ENCODE peak calls at places on chromosomes 3 and 15, in four cellular contexts. B is A549, G is K562, Q is HepG2. H is an unnamed sample.

GRCh38 chr3:128685001-128685726 is 34.5 kb upstream of the RPN1 start:
- DNase-seq in B (no peak), G (no peak), Q (no peak), H (no peak)

GRCh38 chr15:98444067-98444600 is 204.2 kb upstream of the IGF1R start:
- DNase-seq in B (no peak), G (no peak), Q (no peak), H (no peak)

GRCh38 chr3:10702961-10703740 is 112.9 kb upstream of the SLC6A11 start:
- DNase-seq in G (peak; percentile 64), Q (no peak), B (peak; percentile 31), H (no peak)

GRCh38 chr3:183427206-183428139 is 946 bp downstream of the MCF2L2 start:
- DNase-seq in B (no peak), Q (no peak), G (no peak), H (no peak)

GRCh38 chr3:132433121-132433520 is 15.8 kb downstream of the DNAJC13 start:
- DNase-seq in G (no peak), Q (no peak), B (no peak), H (no peak)

GRCh38 chr3:43497905-43498365 is 123.9 kb downstream of the ANO10 start:
- DNase-seq in B (no peak), G (no peak), Q (no peak), H (no peak)

GRCh38 chr3:156639414-156640023 is 34.9 kb upstream of the TIPARP start:
- DNase-seq in B (no peak), Q (no peak), G (no peak), H (no peak)

GRCh38 chr3:169034401-169034800 is 629.1 kb downstream of the MECOM start:
- DNase-seq in Q (no peak), B (no peak), G (no peak), H (no peak)

GRCh38 chr3:177928156-177928555 is 608.1 kb upstream of the KCNMB2 start:
- DNase-seq in G (no peak), B (peak; percentile 34), Q (no peak), H (no peak)

GRCh38 chr15:89494941-89495637 is 1.3 kb downstream of the RHCG start:
- DNase-seq in Q (no peak), B (peak; percentile 39), G (peak; percentile 63), H (no peak)

GRCh38 chr15:69451951-69452701 is 492 bp upstream of the RPLP1 start:
- DNase-seq in G (peak; percentile 78), B (no peak), Q (peak; percentile 92), H (no peak)

GRCh38 chr15:89492111-89492641 is 4.2 kb downstream of the RHCG start:
- DNase-seq in Q (no peak), G (peak; percentile 13), B (peak; percentile 73), H (no peak)

GRCh38 chr3:119316313-119316670 is 22.1 kb downstream of the ARHGAP31 start:
- DNase-seq in Q (no peak), B (no peak), G (no peak), H (no peak)

GRCh38 chr3:131218196-131218595 is 163.4 kb upstream of the NUDT16 start:
- DNase-seq in B (no peak), Q (no peak), G (no peak), H (no peak)

GRCh38 chr3:71702131-71703024 is 22.8 kb downstream of the EIF4E3 start:
- DNase-seq in Q (no peak), G (no peak), B (no peak), H (no peak)

GRCh38 chr15:44035781-44036699 is 159.0 kb downstream of the FRMD5 start:
- DNase-seq in Q (no peak), B (no peak), G (no peak), H (no peak)
- TF ChIP-seq POLR2AphosphoS2 in Q (no peak), B (no peak), G (no peak), H (no peak)

GRCh38 chr3:37050242-37050641 is 56.9 kb downstream of the MLH1 start:
- DNase-seq in B (no peak), Q (no peak), G (no peak), H (no peak)
- TF ChIP-seq POLR2AphosphoS2 in B (no peak), Q (no peak), G (no peak), H (no peak)

GRCh38 chr15:41774062-41774872 is at the start of gene MAPKBP1:
- DNase-seq in G (peak; percentile 98), Q (peak; percentile 95), B (peak; percentile 89), H (peak; percentile 96)
- TF ChIP-seq POLR2AphosphoS2 in G (peak; percentile 48), Q (peak; percentile 26), B (no peak), H (peak; percentile 92)

GRCh38 chr3:191383104-191383503 is 52.8 kb upstream of the UTS2B start:
- DNase-seq in B (no peak), G (no peak), Q (no peak), H (no peak)
- TF ChIP-seq POLR2AphosphoS2 in B (no peak), G (no peak), Q (no peak), H (no peak)

GRCh38 chr15:25860885-25861866 is 2.0 kb downstream of the ATP10A start:
- DNase-seq in G (no peak), Q (no peak), B (no peak), H (no peak)

GRCh38 chr15:25863067-25863967 is at the start of gene ATP10A:
- DNase-seq in B (no peak), Q (no peak), G (no peak), H (no peak)

GRCh38 chr15:25862087-25862468 is 1.0 kb downstream of the ATP10A start:
- DNase-seq in G (no peak), Q (no peak), B (no peak), H (no peak)

GRCh38 chr15:25863968-25864580 is 947 bp upstream of the ATP10A start:
- DNase-seq in Q (no peak), G (no peak), B (no peak), H (no peak)

GRCh38 chr15:25862469-25863066 is 559 bp downstream of the ATP10A start:
- DNase-seq in G (no peak), Q (no peak), B (no peak), H (no peak)
- TF ChIP-seq POLR2AphosphoS2 in G (no peak), Q (no peak), B (no peak), H (no peak)